ENCODE peak calls at places on chromosomes 13 and 19, in ten cellular contexts. One of them, this sample, is unnamed.

GRCh38 chr13:106161186-106161585 is 374.3 kb downstream of the EFNB2 start:
- DNase-seq in psoas muscle: no peak
- DNase-seq in cardiac fibroblast: no peak
- DNase-seq in uterus: no peak
- DNase-seq in cardiac muscle cell: peak; percentile 13
- DNase-seq in B cell: no peak
- DNase-seq in OCI-LY7: no peak
- DNase-seq in fibroblast of pulmonary artery: no peak
- DNase-seq in fibroblast of mammary gland: no peak
- DNase-seq in fibroblast of lung: no peak
- DNase-seq in this sample: no peak

GRCh38 chr13:23380534-23380933 is 53.0 kb downstream of the SACS start:
- DNase-seq in psoas muscle: no peak
- DNase-seq in cardiac fibroblast: peak; percentile 74
- DNase-seq in uterus: no peak
- DNase-seq in cardiac muscle cell: peak; percentile 76
- DNase-seq in B cell: no peak
- DNase-seq in OCI-LY7: no peak
- DNase-seq in fibroblast of pulmonary artery: peak; percentile 58
- DNase-seq in fibroblast of mammary gland: peak; percentile 82
- DNase-seq in fibroblast of lung: peak; percentile 45
- DNase-seq in this sample: no peak

GRCh38 chr13:21014666-21015170 is 46.7 kb downstream of the LATS2 start:
- DNase-seq in psoas muscle: peak; percentile 92
- DNase-seq in cardiac fibroblast: peak; percentile 80
- DNase-seq in uterus: peak; percentile 43
- DNase-seq in cardiac muscle cell: peak; percentile 79
- DNase-seq in B cell: no peak
- DNase-seq in OCI-LY7: no peak
- DNase-seq in fibroblast of pulmonary artery: peak; percentile 78
- DNase-seq in fibroblast of mammary gland: peak; percentile 92
- DNase-seq in fibroblast of lung: peak; percentile 88
- DNase-seq in this sample: no peak

GRCh38 chr13:111095911-111096501 is 19.1 kb upstream of the ARHGEF7 start:
- DNase-seq in psoas muscle: no peak
- DNase-seq in cardiac fibroblast: no peak
- DNase-seq in uterus: no peak
- DNase-seq in cardiac muscle cell: no peak
- DNase-seq in B cell: no peak
- DNase-seq in OCI-LY7: no peak
- DNase-seq in fibroblast of pulmonary artery: no peak
- DNase-seq in fibroblast of mammary gland: no peak
- DNase-seq in fibroblast of lung: no peak
- DNase-seq in this sample: no peak

GRCh38 chr19:3556978-3557460 is 367 bp downstream of the MFSD12 start:
- DNase-seq in psoas muscle: peak; percentile 76
- DNase-seq in cardiac fibroblast: no peak
- DNase-seq in uterus: no peak
- DNase-seq in cardiac muscle cell: peak; percentile 23
- DNase-seq in B cell: peak; percentile 62
- DNase-seq in OCI-LY7: peak; percentile 65
- DNase-seq in fibroblast of pulmonary artery: no peak
- DNase-seq in fibroblast of mammary gland: no peak
- DNase-seq in fibroblast of lung: peak; percentile 42
- DNase-seq in this sample: no peak

GRCh38 chr13:85286081-85286480 is 513.1 kb downstream of the SLITRK6 start:
- DNase-seq in psoas muscle: no peak
- DNase-seq in cardiac fibroblast: no peak
- DNase-seq in uterus: no peak
- DNase-seq in cardiac muscle cell: peak; percentile 41
- DNase-seq in B cell: no peak
- DNase-seq in OCI-LY7: no peak
- DNase-seq in fibroblast of pulmonary artery: peak; percentile 37
- DNase-seq in fibroblast of mammary gland: no peak
- DNase-seq in fibroblast of lung: peak; percentile 63
- DNase-seq in this sample: no peak

GRCh38 chr13:107866007-107866665 is 349.2 kb downstream of the LIG4 start:
- DNase-seq in psoas muscle: no peak
- DNase-seq in cardiac fibroblast: peak; percentile 11
- DNase-seq in uterus: no peak
- DNase-seq in cardiac muscle cell: peak; percentile 51
- DNase-seq in B cell: no peak
- DNase-seq in OCI-LY7: no peak
- DNase-seq in fibroblast of pulmonary artery: peak; percentile 33
- DNase-seq in fibroblast of mammary gland: no peak
- DNase-seq in fibroblast of lung: peak; percentile 62
- DNase-seq in this sample: no peak

GRCh38 chr19:12092065-12092867 is 27.7 kb downstream of the ZNF844 start:
- DNase-seq in psoas muscle: peak; percentile 90
- DNase-seq in cardiac fibroblast: peak; percentile 89
- DNase-seq in uterus: peak; percentile 77
- DNase-seq in cardiac muscle cell: peak; percentile 93
- DNase-seq in B cell: no peak
- DNase-seq in OCI-LY7: no peak
- DNase-seq in fibroblast of pulmonary artery: peak; percentile 88
- DNase-seq in fibroblast of mammary gland: peak; percentile 85
- DNase-seq in fibroblast of lung: peak; percentile 89
- DNase-seq in this sample: peak; percentile 71

GRCh38 chr19:39409886-39410619 is 2.4 kb upstream of the PLEKHG2 start:
- DNase-seq in psoas muscle: peak; percentile 95
- DNase-seq in cardiac fibroblast: peak; percentile 74
- DNase-seq in uterus: peak; percentile 88
- DNase-seq in cardiac muscle cell: peak; percentile 93
- DNase-seq in B cell: peak; percentile 87
- DNase-seq in OCI-LY7: peak; percentile 78
- DNase-seq in fibroblast of pulmonary artery: peak; percentile 83
- DNase-seq in fibroblast of mammary gland: peak; percentile 73
- DNase-seq in fibroblast of lung: peak; percentile 73
- DNase-seq in this sample: peak; percentile 77

GRCh38 chr19:5578094-5578846 is 10.5 kb upstream of the TINCR start:
- DNase-seq in psoas muscle: peak; percentile 81
- DNase-seq in cardiac fibroblast: peak; percentile 43
- DNase-seq in uterus: peak; percentile 64
- DNase-seq in cardiac muscle cell: peak; percentile 56
- DNase-seq in B cell: peak; percentile 73
- DNase-seq in OCI-LY7: peak; percentile 70
- DNase-seq in fibroblast of pulmonary artery: peak; percentile 55
- DNase-seq in fibroblast of mammary gland: peak; percentile 48
- DNase-seq in fibroblast of lung: no peak
- DNase-seq in this sample: no peak

GRCh38 chr19:17420267-17420924 is 549 bp downstream of the MVB12A start:
- DNase-seq in psoas muscle: peak; percentile 64
- DNase-seq in cardiac fibroblast: no peak
- DNase-seq in uterus: peak; percentile 53
- DNase-seq in cardiac muscle cell: peak; percentile 24
- DNase-seq in B cell: no peak
- DNase-seq in OCI-LY7: peak; percentile 28
- DNase-seq in fibroblast of pulmonary artery: no peak
- DNase-seq in fibroblast of mammary gland: no peak
- DNase-seq in fibroblast of lung: peak; percentile 6
- DNase-seq in this sample: no peak

GRCh38 chr19:13260883-13261653 is 110.9 kb downstream of the IER2 start:
- DNase-seq in psoas muscle: no peak
- DNase-seq in cardiac fibroblast: peak; percentile 93
- DNase-seq in uterus: no peak
- DNase-seq in cardiac muscle cell: peak; percentile 55
- DNase-seq in B cell: peak; percentile 64
- DNase-seq in OCI-LY7: no peak
- DNase-seq in fibroblast of pulmonary artery: peak; percentile 68
- DNase-seq in fibroblast of mammary gland: peak; percentile 95
- DNase-seq in fibroblast of lung: peak; percentile 88
- DNase-seq in this sample: peak; percentile 80

GRCh38 chr13:109840201-109840892 is 54.0 kb upstream of the IRS2 start:
- DNase-seq in psoas muscle: no peak
- DNase-seq in cardiac fibroblast: peak; percentile 59
- DNase-seq in uterus: no peak
- DNase-seq in cardiac muscle cell: peak; percentile 57
- DNase-seq in B cell: no peak
- DNase-seq in OCI-LY7: no peak
- DNase-seq in fibroblast of pulmonary artery: peak; percentile 39
- DNase-seq in fibroblast of mammary gland: peak; percentile 69
- DNase-seq in fibroblast of lung: peak; percentile 81
- DNase-seq in this sample: no peak

GRCh38 chr13:44271031-44271433 is 102.6 kb upstream of the SERP2 start:
- DNase-seq in psoas muscle: no peak
- DNase-seq in cardiac fibroblast: peak; percentile 74
- DNase-seq in uterus: no peak
- DNase-seq in cardiac muscle cell: no peak
- DNase-seq in B cell: no peak
- DNase-seq in OCI-LY7: no peak
- DNase-seq in fibroblast of pulmonary artery: peak; percentile 54
- DNase-seq in fibroblast of mammary gland: peak; percentile 45
- DNase-seq in fibroblast of lung: peak; percentile 61
- DNase-seq in this sample: no peak

GRCh38 chr19:6532244-6532999 is 1.6 kb downstream of the TNFSF9 start:
- DNase-seq in psoas muscle: no peak
- DNase-seq in cardiac fibroblast: no peak
- DNase-seq in uterus: no peak
- DNase-seq in cardiac muscle cell: no peak
- DNase-seq in B cell: peak; percentile 62
- DNase-seq in OCI-LY7: peak; percentile 78
- DNase-seq in fibroblast of pulmonary artery: no peak
- DNase-seq in fibroblast of mammary gland: no peak
- DNase-seq in fibroblast of lung: no peak
- DNase-seq in this sample: peak; percentile 57

GRCh38 chr19:11556634-11557420 is 2.2 kb downstream of the ELOF1 start:
- DNase-seq in psoas muscle: no peak
- DNase-seq in cardiac fibroblast: no peak
- DNase-seq in uterus: no peak
- DNase-seq in cardiac muscle cell: no peak
- DNase-seq in B cell: no peak
- DNase-seq in OCI-LY7: no peak
- DNase-seq in fibroblast of pulmonary artery: no peak
- DNase-seq in fibroblast of mammary gland: no peak
- DNase-seq in fibroblast of lung: no peak
- DNase-seq in this sample: no peak

GRCh38 chr19:38729653-38730469 is 14.4 kb downstream of the CAPN12 start:
- DNase-seq in psoas muscle: peak; percentile 86
- DNase-seq in cardiac fibroblast: peak; percentile 66
- DNase-seq in uterus: peak; percentile 63
- DNase-seq in cardiac muscle cell: peak; percentile 69
- DNase-seq in B cell: peak; percentile 83
- DNase-seq in OCI-LY7: peak; percentile 73
- DNase-seq in fibroblast of pulmonary artery: peak; percentile 57
- DNase-seq in fibroblast of mammary gland: peak; percentile 45
- DNase-seq in fibroblast of lung: peak; percentile 47
- DNase-seq in this sample: peak; percentile 67

GRCh38 chr13:113902956-113903355 is 39.1 kb upstream of the GAS6 start:
- DNase-seq in psoas muscle: no peak
- DNase-seq in cardiac fibroblast: no peak
- DNase-seq in uterus: peak; percentile 18
- DNase-seq in cardiac muscle cell: no peak
- DNase-seq in B cell: no peak
- DNase-seq in OCI-LY7: no peak
- DNase-seq in fibroblast of pulmonary artery: no peak
- DNase-seq in fibroblast of mammary gland: no peak
- DNase-seq in fibroblast of lung: no peak
- DNase-seq in this sample: no peak

GRCh38 chr13:113903912-113904311 is 40.0 kb upstream of the GAS6 start:
- DNase-seq in psoas muscle: no peak
- DNase-seq in cardiac fibroblast: no peak
- DNase-seq in uterus: peak; percentile 15
- DNase-seq in cardiac muscle cell: no peak
- DNase-seq in B cell: no peak
- DNase-seq in OCI-LY7: no peak
- DNase-seq in fibroblast of pulmonary artery: no peak
- DNase-seq in fibroblast of mammary gland: no peak
- DNase-seq in fibroblast of lung: no peak
- DNase-seq in this sample: no peak

GRCh38 chr13:113905018-113905417 is 41.1 kb upstream of the GAS6 start:
- DNase-seq in psoas muscle: no peak
- DNase-seq in cardiac fibroblast: no peak
- DNase-seq in uterus: peak; percentile 16
- DNase-seq in cardiac muscle cell: no peak
- DNase-seq in B cell: no peak
- DNase-seq in OCI-LY7: no peak
- DNase-seq in fibroblast of pulmonary artery: no peak
- DNase-seq in fibroblast of mammary gland: no peak
- DNase-seq in fibroblast of lung: no peak
- DNase-seq in this sample: no peak

GRCh38 chr13:113903361-113903760 is 39.5 kb upstream of the GAS6 start:
- DNase-seq in psoas muscle: no peak
- DNase-seq in cardiac fibroblast: peak; percentile 61
- DNase-seq in uterus: peak; percentile 57
- DNase-seq in cardiac muscle cell: no peak
- DNase-seq in B cell: no peak
- DNase-seq in OCI-LY7: no peak
- DNase-seq in fibroblast of pulmonary artery: no peak
- DNase-seq in fibroblast of mammary gland: no peak
- DNase-seq in fibroblast of lung: peak; percentile 83
- DNase-seq in this sample: no peak

GRCh38 chr13:113904411-113904810 is 40.5 kb upstream of the GAS6 start:
- DNase-seq in psoas muscle: peak; percentile 80
- DNase-seq in cardiac fibroblast: peak; percentile 66
- DNase-seq in uterus: peak; percentile 68
- DNase-seq in cardiac muscle cell: peak; percentile 36
- DNase-seq in B cell: no peak
- DNase-seq in OCI-LY7: no peak
- DNase-seq in fibroblast of pulmonary artery: peak; percentile 49
- DNase-seq in fibroblast of mammary gland: peak; percentile 47
- DNase-seq in fibroblast of lung: no peak
- DNase-seq in this sample: no peak
- TF ChIP-seq CTCF in psoas muscle: peak; percentile 74
- TF ChIP-seq CTCF in cardiac fibroblast: peak; percentile 67
- TF ChIP-seq CTCF in uterus: peak; percentile 76
- TF ChIP-seq CTCF in cardiac muscle cell: peak; percentile 51
- TF ChIP-seq CTCF in B cell: no peak
- TF ChIP-seq CTCF in OCI-LY7: peak; percentile 32
- TF ChIP-seq CTCF in fibroblast of pulmonary artery: peak; percentile 56
- TF ChIP-seq CTCF in fibroblast of mammary gland: peak; percentile 45
- TF ChIP-seq CTCF in fibroblast of lung: peak; percentile 47
- TF ChIP-seq CTCF in this sample: no peak

GRCh38 chr19:35937345-35938281 is 1.4 kb downstream of the LRFN3 start:
- DNase-seq in psoas muscle: no peak
- DNase-seq in cardiac fibroblast: no peak
- DNase-seq in uterus: no peak
- DNase-seq in cardiac muscle cell: no peak
- DNase-seq in B cell: no peak
- DNase-seq in OCI-LY7: no peak
- DNase-seq in fibroblast of pulmonary artery: no peak
- DNase-seq in fibroblast of mammary gland: no peak
- DNase-seq in fibroblast of lung: no peak
- DNase-seq in this sample: no peak
- TF ChIP-seq CTCF in psoas muscle: no peak
- TF ChIP-seq CTCF in cardiac fibroblast: no peak
- TF ChIP-seq CTCF in uterus: no peak
- TF ChIP-seq CTCF in cardiac muscle cell: no peak
- TF ChIP-seq CTCF in B cell: no peak
- TF ChIP-seq CTCF in OCI-LY7: no peak
- TF ChIP-seq CTCF in fibroblast of pulmonary artery: no peak
- TF ChIP-seq CTCF in fibroblast of mammary gland: no peak
- TF ChIP-seq CTCF in fibroblast of lung: no peak
- TF ChIP-seq CTCF in this sample: no peak

GRCh38 chr19:37114001-37114400 is 35.8 kb downstream of the ZNF420 start:
- DNase-seq in psoas muscle: no peak
- DNase-seq in cardiac fibroblast: no peak
- DNase-seq in uterus: no peak
- DNase-seq in cardiac muscle cell: no peak
- DNase-seq in B cell: no peak
- DNase-seq in OCI-LY7: peak; percentile 47
- DNase-seq in fibroblast of pulmonary artery: no peak
- DNase-seq in fibroblast of mammary gland: no peak
- DNase-seq in fibroblast of lung: no peak
- DNase-seq in this sample: no peak
- TF ChIP-seq CTCF in psoas muscle: no peak
- TF ChIP-seq CTCF in cardiac fibroblast: peak; percentile 15
- TF ChIP-seq CTCF in uterus: no peak
- TF ChIP-seq CTCF in cardiac muscle cell: no peak
- TF ChIP-seq CTCF in B cell: peak; percentile 32
- TF ChIP-seq CTCF in OCI-LY7: peak; percentile 78
- TF ChIP-seq CTCF in fibroblast of pulmonary artery: no peak
- TF ChIP-seq CTCF in fibroblast of mammary gland: peak; percentile 13
- TF ChIP-seq CTCF in fibroblast of lung: peak; percentile 8
- TF ChIP-seq CTCF in this sample: peak; percentile 21

GRCh38 chr13:76822691-76823267 is 63.4 kb downstream of the KCTD12 start:
- DNase-seq in psoas muscle: no peak
- DNase-seq in cardiac fibroblast: peak; percentile 77
- DNase-seq in uterus: no peak
- DNase-seq in cardiac muscle cell: peak; percentile 74
- DNase-seq in B cell: no peak
- DNase-seq in OCI-LY7: peak; percentile 8
- DNase-seq in fibroblast of pulmonary artery: peak; percentile 77
- DNase-seq in fibroblast of mammary gland: peak; percentile 69
- DNase-seq in fibroblast of lung: peak; percentile 17
- DNase-seq in this sample: no peak
- TF ChIP-seq CTCF in psoas muscle: no peak
- TF ChIP-seq CTCF in cardiac fibroblast: peak; percentile 52
- TF ChIP-seq CTCF in uterus: no peak
- TF ChIP-seq CTCF in cardiac muscle cell: peak; percentile 33
- TF ChIP-seq CTCF in B cell: no peak
- TF ChIP-seq CTCF in OCI-LY7: peak; percentile 33
- TF ChIP-seq CTCF in fibroblast of pulmonary artery: peak; percentile 44
- TF ChIP-seq CTCF in fibroblast of mammary gland: peak; percentile 48
- TF ChIP-seq CTCF in fibroblast of lung: peak; percentile 46
- TF ChIP-seq CTCF in this sample: peak; percentile 29